ENCODE peak calls at places on chromosomes 16 and 17, in eight cellular contexts. One of them, this sample, is unnamed.

GRCh38 chr17:39688945-39689344 is 1.1 kb upstream of the PGAP3 start:
- DNase-seq in psoas muscle: peak
- DNase-seq in CD8-positive, alpha-beta T cell: no peak
- DNase-seq in mucosa of descending colon: no peak
- DNase-seq in CD4-positive, CD25-positive, alpha-beta regulatory T cell: no peak
- DNase-seq in Peyer's patch: no peak
- DNase-seq in CD8-positive, alpha-beta memory T cell: no peak
- DNase-seq in coronary artery: no peak
- DNase-seq in this sample: no peak

GRCh38 chr17:78826426-78826825 is 14.2 kb downstream of the USP36 start:
- DNase-seq in psoas muscle: no peak
- DNase-seq in CD8-positive, alpha-beta T cell: no peak
- DNase-seq in mucosa of descending colon: no peak
- DNase-seq in CD4-positive, CD25-positive, alpha-beta regulatory T cell: no peak
- DNase-seq in Peyer's patch: no peak
- DNase-seq in CD8-positive, alpha-beta memory T cell: no peak
- DNase-seq in coronary artery: no peak
- DNase-seq in this sample: peak

GRCh38 chr17:32993977-32994376 is 2.3 kb downstream of the SPACA3 start:
- DNase-seq in psoas muscle: no peak
- DNase-seq in CD8-positive, alpha-beta T cell: no peak
- DNase-seq in mucosa of descending colon: peak
- DNase-seq in CD4-positive, CD25-positive, alpha-beta regulatory T cell: no peak
- DNase-seq in Peyer's patch: no peak
- DNase-seq in CD8-positive, alpha-beta memory T cell: no peak
- DNase-seq in coronary artery: no peak
- DNase-seq in this sample: no peak

GRCh38 chr16:81971853-81972252 is 39.4 kb downstream of the SDR42E1 start:
- DNase-seq in psoas muscle: no peak
- DNase-seq in CD8-positive, alpha-beta T cell: no peak
- DNase-seq in mucosa of descending colon: no peak
- DNase-seq in CD4-positive, CD25-positive, alpha-beta regulatory T cell: no peak
- DNase-seq in Peyer's patch: no peak
- DNase-seq in CD8-positive, alpha-beta memory T cell: no peak
- DNase-seq in coronary artery: no peak
- DNase-seq in this sample: no peak

GRCh38 chr17:45013021-45013997 is 38.1 kb downstream of the DCAKD start:
- DNase-seq in psoas muscle: no peak
- DNase-seq in CD8-positive, alpha-beta T cell: no peak
- DNase-seq in mucosa of descending colon: no peak
- DNase-seq in CD4-positive, CD25-positive, alpha-beta regulatory T cell: no peak
- DNase-seq in Peyer's patch: no peak
- DNase-seq in CD8-positive, alpha-beta memory T cell: no peak
- DNase-seq in coronary artery: no peak
- DNase-seq in this sample: peak

GRCh38 chr17:77247609-77248008 is 106.8 kb downstream of the SEC14L1 start:
- DNase-seq in psoas muscle: no peak
- DNase-seq in CD8-positive, alpha-beta T cell: no peak
- DNase-seq in mucosa of descending colon: no peak
- DNase-seq in CD4-positive, CD25-positive, alpha-beta regulatory T cell: no peak
- DNase-seq in Peyer's patch: no peak
- DNase-seq in CD8-positive, alpha-beta memory T cell: no peak
- DNase-seq in coronary artery: no peak
- DNase-seq in this sample: no peak

GRCh38 chr17:50459081-50459676 is 9.5 kb downstream of the CHAD start:
- DNase-seq in psoas muscle: no peak
- DNase-seq in CD8-positive, alpha-beta T cell: no peak
- DNase-seq in mucosa of descending colon: no peak
- DNase-seq in CD4-positive, CD25-positive, alpha-beta regulatory T cell: no peak
- DNase-seq in Peyer's patch: peak
- DNase-seq in CD8-positive, alpha-beta memory T cell: no peak
- DNase-seq in coronary artery: no peak
- DNase-seq in this sample: peak

GRCh38 chr17:17087424-17088103 is 45.3 kb downstream of the MPRIP start:
- DNase-seq in psoas muscle: no peak
- DNase-seq in CD8-positive, alpha-beta T cell: no peak
- DNase-seq in mucosa of descending colon: no peak
- DNase-seq in CD4-positive, CD25-positive, alpha-beta regulatory T cell: no peak
- DNase-seq in Peyer's patch: peak
- DNase-seq in CD8-positive, alpha-beta memory T cell: no peak
- DNase-seq in coronary artery: no peak
- DNase-seq in this sample: no peak

GRCh38 chr17:41660221-41660711 is 28.4 kb upstream of the EIF1 start:
- DNase-seq in psoas muscle: peak
- DNase-seq in CD8-positive, alpha-beta T cell: no peak
- DNase-seq in mucosa of descending colon: no peak
- DNase-seq in CD4-positive, CD25-positive, alpha-beta regulatory T cell: no peak
- DNase-seq in Peyer's patch: no peak
- DNase-seq in CD8-positive, alpha-beta memory T cell: no peak
- DNase-seq in coronary artery: no peak
- DNase-seq in this sample: no peak

GRCh38 chr17:69335018-69335417 is 8.1 kb upstream of the ABCA5 start:
- DNase-seq in psoas muscle: no peak
- DNase-seq in CD8-positive, alpha-beta T cell: no peak
- DNase-seq in mucosa of descending colon: no peak
- DNase-seq in CD4-positive, CD25-positive, alpha-beta regulatory T cell: peak
- DNase-seq in Peyer's patch: no peak
- DNase-seq in CD8-positive, alpha-beta memory T cell: no peak
- DNase-seq in coronary artery: no peak
- DNase-seq in this sample: peak

GRCh38 chr17:40190197-40191021 is 13.1 kb downstream of the RAPGEFL1 start:
- DNase-seq in psoas muscle: no peak
- DNase-seq in CD8-positive, alpha-beta T cell: peak
- DNase-seq in mucosa of descending colon: no peak
- DNase-seq in CD4-positive, CD25-positive, alpha-beta regulatory T cell: peak
- DNase-seq in Peyer's patch: no peak
- DNase-seq in CD8-positive, alpha-beta memory T cell: no peak
- DNase-seq in coronary artery: no peak
- DNase-seq in this sample: no peak

GRCh38 chr17:71959129-71959528 is 161.7 kb upstream of the SOX9 start:
- DNase-seq in psoas muscle: no peak
- DNase-seq in CD8-positive, alpha-beta T cell: no peak
- DNase-seq in mucosa of descending colon: no peak
- DNase-seq in CD4-positive, CD25-positive, alpha-beta regulatory T cell: no peak
- DNase-seq in Peyer's patch: no peak
- DNase-seq in CD8-positive, alpha-beta memory T cell: no peak
- DNase-seq in coronary artery: no peak
- DNase-seq in this sample: peak

GRCh38 chr17:14032234-14032633 is 37.1 kb upstream of the COX10 start:
- DNase-seq in psoas muscle: no peak
- DNase-seq in CD8-positive, alpha-beta T cell: no peak
- DNase-seq in mucosa of descending colon: no peak
- DNase-seq in CD4-positive, CD25-positive, alpha-beta regulatory T cell: no peak
- DNase-seq in Peyer's patch: no peak
- DNase-seq in CD8-positive, alpha-beta memory T cell: no peak
- DNase-seq in coronary artery: no peak
- DNase-seq in this sample: no peak

GRCh38 chr17:53626286-53626685 is 196.4 kb upstream of the KIF2B start:
- DNase-seq in psoas muscle: no peak
- DNase-seq in CD8-positive, alpha-beta T cell: no peak
- DNase-seq in mucosa of descending colon: no peak
- DNase-seq in CD4-positive, CD25-positive, alpha-beta regulatory T cell: no peak
- DNase-seq in Peyer's patch: no peak
- DNase-seq in CD8-positive, alpha-beta memory T cell: no peak
- DNase-seq in coronary artery: no peak
- DNase-seq in this sample: peak

GRCh38 chr17:75590314-75590761 is 2.7 kb downstream of the MYO15B start:
- DNase-seq in psoas muscle: no peak
- DNase-seq in CD8-positive, alpha-beta T cell: no peak
- DNase-seq in mucosa of descending colon: no peak
- DNase-seq in CD4-positive, CD25-positive, alpha-beta regulatory T cell: no peak
- DNase-seq in Peyer's patch: no peak
- DNase-seq in CD8-positive, alpha-beta memory T cell: no peak
- DNase-seq in coronary artery: no peak
- DNase-seq in this sample: no peak
- H3K4me3 ChIP-seq in psoas muscle: no peak
- H3K4me3 ChIP-seq in CD8-positive, alpha-beta T cell: no peak
- H3K4me3 ChIP-seq in mucosa of descending colon: no peak
- H3K4me3 ChIP-seq in CD4-positive, CD25-positive, alpha-beta regulatory T cell: no peak
- H3K4me3 ChIP-seq in Peyer's patch: no peak
- H3K4me3 ChIP-seq in CD8-positive, alpha-beta memory T cell: no peak
- H3K4me3 ChIP-seq in coronary artery: peak
- H3K4me3 ChIP-seq in this sample: no peak

GRCh38 chr17:43530303-43531081 is 15.6 kb downstream of the ETV4 start:
- DNase-seq in psoas muscle: peak
- DNase-seq in CD8-positive, alpha-beta T cell: no peak
- DNase-seq in mucosa of descending colon: peak
- DNase-seq in CD4-positive, CD25-positive, alpha-beta regulatory T cell: no peak
- DNase-seq in Peyer's patch: no peak
- DNase-seq in CD8-positive, alpha-beta memory T cell: no peak
- DNase-seq in coronary artery: no peak
- DNase-seq in this sample: peak

GRCh38 chr17:43532581-43532980 is 13.6 kb downstream of the ETV4 start:
- DNase-seq in psoas muscle: no peak
- DNase-seq in CD8-positive, alpha-beta T cell: no peak
- DNase-seq in mucosa of descending colon: peak
- DNase-seq in CD4-positive, CD25-positive, alpha-beta regulatory T cell: no peak
- DNase-seq in Peyer's patch: peak
- DNase-seq in CD8-positive, alpha-beta memory T cell: no peak
- DNase-seq in coronary artery: no peak
- DNase-seq in this sample: no peak

GRCh38 chr17:43529977-43530302 is 16.2 kb downstream of the ETV4 start:
- DNase-seq in psoas muscle: no peak
- DNase-seq in CD8-positive, alpha-beta T cell: no peak
- DNase-seq in mucosa of descending colon: no peak
- DNase-seq in CD4-positive, CD25-positive, alpha-beta regulatory T cell: no peak
- DNase-seq in Peyer's patch: no peak
- DNase-seq in CD8-positive, alpha-beta memory T cell: no peak
- DNase-seq in coronary artery: no peak
- DNase-seq in this sample: no peak

GRCh38 chr17:43531955-43532354 is 14.2 kb downstream of the ETV4 start:
- DNase-seq in psoas muscle: no peak
- DNase-seq in CD8-positive, alpha-beta T cell: no peak
- DNase-seq in mucosa of descending colon: no peak
- DNase-seq in CD4-positive, CD25-positive, alpha-beta regulatory T cell: no peak
- DNase-seq in Peyer's patch: no peak
- DNase-seq in CD8-positive, alpha-beta memory T cell: no peak
- DNase-seq in coronary artery: no peak
- DNase-seq in this sample: no peak

DNA sequence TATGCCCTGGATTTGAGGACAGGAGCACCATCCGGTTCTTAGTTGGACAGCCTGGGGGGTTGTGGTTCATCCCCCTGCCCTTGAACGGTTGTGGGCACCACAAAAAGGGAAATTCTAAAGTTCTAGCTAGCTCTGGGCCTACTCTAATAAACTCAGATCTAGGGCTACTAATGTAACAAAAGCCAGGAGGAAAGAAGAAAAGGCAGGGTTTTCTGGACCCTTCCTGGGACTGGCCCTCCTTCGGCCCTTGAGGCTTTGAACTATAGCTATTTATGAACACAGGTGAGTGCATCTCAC is 15.1 kb downstream of the ETV4 start:
- DNase-seq in psoas muscle: no peak
- DNase-seq in CD8-positive, alpha-beta T cell: no peak
- DNase-seq in mucosa of descending colon: no peak
- DNase-seq in CD4-positive, CD25-positive, alpha-beta regulatory T cell: no peak
- DNase-seq in Peyer's patch: no peak
- DNase-seq in CD8-positive, alpha-beta memory T cell: no peak
- DNase-seq in coronary artery: no peak
- DNase-seq in this sample: no peak
- H3K4me3 ChIP-seq in psoas muscle: peak
- H3K4me3 ChIP-seq in CD8-positive, alpha-beta T cell: no peak
- H3K4me3 ChIP-seq in mucosa of descending colon: no peak
- H3K4me3 ChIP-seq in CD4-positive, CD25-positive, alpha-beta regulatory T cell: no peak
- H3K4me3 ChIP-seq in Peyer's patch: no peak
- H3K4me3 ChIP-seq in CD8-positive, alpha-beta memory T cell: no peak
- H3K4me3 ChIP-seq in coronary artery: peak
- H3K4me3 ChIP-seq in this sample: no peak

DNA sequence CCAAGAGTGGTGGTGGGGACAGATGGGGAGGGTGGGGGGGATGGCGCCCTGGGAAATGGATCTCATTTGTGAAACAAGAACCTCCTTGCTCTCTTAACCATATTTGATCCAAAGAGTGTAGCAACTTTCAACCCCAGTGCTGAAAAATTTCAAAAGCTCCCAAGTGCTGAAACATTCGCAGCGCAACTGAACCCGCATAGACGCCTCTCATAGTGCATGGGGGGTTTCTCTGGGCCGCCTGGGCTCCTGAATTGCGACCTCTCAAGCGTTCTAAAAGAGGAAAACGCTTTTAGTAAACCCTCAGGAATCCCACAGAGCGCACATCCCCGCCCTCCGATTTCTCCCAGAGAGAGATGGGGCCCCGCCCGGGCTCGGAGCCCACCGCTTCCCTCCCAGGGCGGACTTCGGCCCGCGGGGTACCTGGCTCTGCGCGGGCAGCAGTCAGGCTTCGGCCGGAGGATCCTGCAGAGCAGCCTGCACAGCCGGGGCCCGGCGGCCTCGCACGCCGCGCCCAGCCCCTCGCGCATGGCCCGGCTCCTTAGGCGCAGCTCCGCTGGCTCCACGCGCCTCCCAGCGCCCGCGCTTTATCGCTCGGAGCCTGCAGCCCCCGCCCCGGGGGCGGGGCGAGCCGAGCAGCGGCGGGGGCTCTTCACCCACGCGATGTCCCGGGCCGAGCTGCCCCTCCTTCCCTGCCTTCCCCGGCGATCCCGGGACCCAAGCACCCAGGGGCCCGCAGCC is 7.0 kb downstream of the NOS2 start:
- DNase-seq in psoas muscle: no peak
- DNase-seq in CD8-positive, alpha-beta T cell: no peak
- DNase-seq in mucosa of descending colon: peak
- DNase-seq in CD4-positive, CD25-positive, alpha-beta regulatory T cell: no peak
- DNase-seq in Peyer's patch: no peak
- DNase-seq in CD8-positive, alpha-beta memory T cell: no peak
- DNase-seq in coronary artery: no peak
- DNase-seq in this sample: no peak
- H3K4me3 ChIP-seq in psoas muscle: peak
- H3K4me3 ChIP-seq in CD8-positive, alpha-beta T cell: peak
- H3K4me3 ChIP-seq in mucosa of descending colon: no peak
- H3K4me3 ChIP-seq in CD4-positive, CD25-positive, alpha-beta regulatory T cell: no peak
- H3K4me3 ChIP-seq in Peyer's patch: peak
- H3K4me3 ChIP-seq in CD8-positive, alpha-beta memory T cell: no peak
- H3K4me3 ChIP-seq in coronary artery: peak
- H3K4me3 ChIP-seq in this sample: no peak

GRCh38 chr16:17301593-17302135 is 169.1 kb downstream of the XYLT1 start:
- DNase-seq in psoas muscle: no peak
- DNase-seq in CD8-positive, alpha-beta T cell: no peak
- DNase-seq in mucosa of descending colon: peak
- DNase-seq in CD4-positive, CD25-positive, alpha-beta regulatory T cell: no peak
- DNase-seq in Peyer's patch: peak
- DNase-seq in CD8-positive, alpha-beta memory T cell: no peak
- DNase-seq in coronary artery: no peak
- DNase-seq in this sample: no peak

GRCh38 chr16:17303101-17303500 is 167.7 kb downstream of the XYLT1 start:
- DNase-seq in psoas muscle: no peak
- DNase-seq in CD8-positive, alpha-beta T cell: no peak
- DNase-seq in mucosa of descending colon: peak
- DNase-seq in CD4-positive, CD25-positive, alpha-beta regulatory T cell: no peak
- DNase-seq in Peyer's patch: peak
- DNase-seq in CD8-positive, alpha-beta memory T cell: no peak
- DNase-seq in coronary artery: no peak
- DNase-seq in this sample: no peak

GRCh38 chr16:17302620-17303019 is 168.1 kb downstream of the XYLT1 start:
- DNase-seq in psoas muscle: no peak
- DNase-seq in CD8-positive, alpha-beta T cell: no peak
- DNase-seq in mucosa of descending colon: no peak
- DNase-seq in CD4-positive, CD25-positive, alpha-beta regulatory T cell: no peak
- DNase-seq in Peyer's patch: no peak
- DNase-seq in CD8-positive, alpha-beta memory T cell: no peak
- DNase-seq in coronary artery: no peak
- DNase-seq in this sample: peak

GRCh38 chr16:17301184-17301583 is 169.6 kb downstream of the XYLT1 start:
- DNase-seq in psoas muscle: no peak
- DNase-seq in CD8-positive, alpha-beta T cell: no peak
- DNase-seq in mucosa of descending colon: no peak
- DNase-seq in CD4-positive, CD25-positive, alpha-beta regulatory T cell: no peak
- DNase-seq in Peyer's patch: no peak
- DNase-seq in CD8-positive, alpha-beta memory T cell: no peak
- DNase-seq in coronary artery: no peak
- DNase-seq in this sample: no peak

GRCh38 chr16:17302213-17302612 is 168.5 kb downstream of the XYLT1 start:
- DNase-seq in psoas muscle: no peak
- DNase-seq in CD8-positive, alpha-beta T cell: peak
- DNase-seq in mucosa of descending colon: peak
- DNase-seq in CD4-positive, CD25-positive, alpha-beta regulatory T cell: peak
- DNase-seq in Peyer's patch: peak
- DNase-seq in CD8-positive, alpha-beta memory T cell: no peak
- DNase-seq in coronary artery: no peak
- DNase-seq in this sample: no peak
- H3K4me3 ChIP-seq in psoas muscle: no peak
- H3K4me3 ChIP-seq in CD8-positive, alpha-beta T cell: no peak
- H3K4me3 ChIP-seq in mucosa of descending colon: no peak
- H3K4me3 ChIP-seq in CD4-positive, CD25-positive, alpha-beta regulatory T cell: peak
- H3K4me3 ChIP-seq in Peyer's patch: no peak
- H3K4me3 ChIP-seq in CD8-positive, alpha-beta memory T cell: no peak
- H3K4me3 ChIP-seq in coronary artery: no peak
- H3K4me3 ChIP-seq in this sample: no peak